ENCODE peak calls at places on chromosome 15, in nine cellular contexts. J is stimulated activated CD4-positive, alpha-beta T cell treated with anti-CD3 and anti-CD28 coated beads, Interleukin-2, amount 100 ng/mL, for 48 hours; Z is T1000; W is AG04450; Y is NCI-H1436; D is substantia nigra; E is activated T-cell treated with anti-CD3 and anti-CD28 coated beads for 48 hours; O is lower lobe of right lung; L is cardiac septum. P is an unnamed sample.
A peak's percentile ranks its signal among the peaks of the same experiment; 100 is the strongest.

GRCh38 chr15:23869391-23869790 is 182.3 kb upstream of the NDN start:
- DNase-seq in J (no peak), Z (no peak), W (no peak), Y (peak; percentile 47), D (no peak), E (no peak), O (peak; percentile 58), L (no peak), P (no peak)

GRCh38 chr15:100249096-100249815 is 92.5 kb downstream of the ADAMTS17 start:
- DNase-seq in J (no peak), Z (no peak), W (no peak), Y (no peak), D (no peak), E (no peak), O (no peak), L (peak; percentile 57), P (no peak)

GRCh38 chr15:73174171-73174570 is 121.9 kb downstream of the NEO1 start:
- DNase-seq in J (no peak), Z (no peak), W (no peak), Y (no peak), D (no peak), E (no peak), O (no peak), L (no peak), P (no peak)

GRCh38 chr15:37891754-37892368 is 42.6 kb upstream of the TMCO5A start:
- DNase-seq in J (no peak), Z (no peak), W (peak; percentile 37), Y (peak; percentile 28), D (no peak), E (no peak), O (no peak), L (no peak), P (no peak)

GRCh38 chr15:96102631-96103030 is 227.9 kb upstream of the NR2F2 start:
- DNase-seq in J (no peak), Z (no peak), W (no peak), Y (no peak), D (no peak), E (no peak), O (no peak), L (no peak), P (no peak)

GRCh38 chr15:90184119-90184785 is 16.9 kb upstream of the SEMA4B start:
- DNase-seq in J (peak; percentile 30), Z (peak; percentile 32), W (no peak), Y (peak; percentile 28), D (no peak), E (no peak), O (peak; percentile 86), L (peak; percentile 80), P (no peak)

GRCh38 chr15:67906382-67906781 is 66.5 kb upstream of the RNU6-1 start:
- DNase-seq in J (no peak), Z (no peak), W (no peak), Y (no peak), D (no peak), E (no peak), O (no peak), L (no peak), P (no peak)

GRCh38 chr15:50267577-50267976 is 2.1 kb upstream of the HDC start:
- DNase-seq in J (no peak), Z (no peak), W (no peak), Y (no peak), D (no peak), E (no peak), O (no peak), L (no peak), P (no peak)

GRCh38 chr15:87219650-87220615 is 1036.6 kb downstream of the NTRK3 start:
- DNase-seq in J (no peak), Z (peak; percentile 21), W (no peak), Y (no peak), D (no peak), E (no peak), O (no peak), L (no peak), P (no peak)

GRCh38 chr15:101145362-101145761 is 106.5 kb downstream of the CHSY1 start:
- DNase-seq in J (no peak), Z (no peak), W (no peak), Y (no peak), D (no peak), E (no peak), O (peak; percentile 15), L (no peak), P (no peak)

GRCh38 chr15:85504739-85505676 is 124.6 kb downstream of the AKAP13 start:
- DNase-seq in J (peak; percentile 59), Z (no peak), W (peak; percentile 24), Y (peak; percentile 32), D (no peak), E (peak; percentile 21), O (no peak), L (no peak), P (no peak)

GRCh38 chr15:52786436-52787122 is 3.6 kb downstream of the ONECUT1 start:
- DNase-seq in J (no peak), Z (no peak), W (no peak), Y (no peak), D (no peak), E (no peak), O (no peak), L (no peak), P (no peak)

GRCh38 chr15:101168463-101168824 is 83.4 kb downstream of the CHSY1 start:
- DNase-seq in J (no peak), Z (no peak), W (no peak), Y (no peak), D (no peak), E (no peak), O (no peak), L (no peak), P (no peak)

GRCh38 chr15:39300451-39301153 is 280.3 kb upstream of the THBS1 start:
- DNase-seq in J (no peak), Z (no peak), W (no peak), Y (no peak), D (no peak), E (no peak), O (no peak), L (no peak), P (no peak)

GRCh38 chr15:95368211-95368610 is 962.3 kb upstream of the NR2F2 start:
- DNase-seq in J (no peak), Z (no peak), W (no peak), Y (no peak), D (no peak), E (no peak), O (no peak), L (no peak), P (no peak)

GRCh38 chr15:78004919-78005634 is 72.4 kb downstream of the TBC1D2B start:
- DNase-seq in J (no peak), Z (no peak), W (peak; percentile 83), Y (no peak), D (peak; percentile 58), E (no peak), O (peak; percentile 77), L (peak; percentile 92), P (no peak)

GRCh38 chr15:61994216-61994615 is 66.0 kb downstream of the VPS13C start:
- DNase-seq in J (no peak), Z (no peak), W (peak; percentile 18), Y (no peak), D (no peak), E (no peak), O (no peak), L (no peak), P (no peak)

GRCh38 chr15:25056484-25057429 is 102.0 kb downstream of the SNRPN start:
- DNase-seq in J (no peak), Z (no peak), W (no peak), Y (no peak), D (no peak), E (no peak), O (no peak), L (peak; percentile 72), P (peak; percentile 69)

GRCh38 chr15:60020736-60021135 is 16.6 kb downstream of the FOXB1 start:
- DNase-seq in J (no peak), Z (no peak), W (no peak), Y (no peak), D (no peak), E (no peak), O (no peak), L (no peak), P (no peak)

GRCh38 chr15:62391565-62392262 is 226.6 kb upstream of the C2CD4B start:
- DNase-seq in J (peak; percentile 14), Z (peak; percentile 34), W (no peak), Y (no peak), D (peak; percentile 46), E (peak; percentile 29), O (peak; percentile 53), L (peak; percentile 77), P (peak; percentile 87)

GRCh38 chr15:39133201-39133600 is 447.7 kb upstream of the THBS1 start:
- DNase-seq in J (no peak), Z (no peak), W (peak; percentile 56), Y (no peak), D (no peak), E (no peak), O (no peak), L (no peak), P (no peak)

GRCh38 chr15:67411491-67411890 is 109.4 kb upstream of the C15orf61 start:
- DNase-seq in J (no peak), Z (no peak), W (no peak), Y (no peak), D (no peak), E (no peak), O (no peak), L (no peak), P (no peak)

GRCh38 chr15:29822685-29823459 is 604 bp upstream of the TJP1 start:
- DNase-seq in J (no peak), Z (peak; percentile 63), W (peak; percentile 48), Y (no peak), D (peak; percentile 78), E (no peak), O (peak; percentile 82), L (peak; percentile 82), P (no peak)

GRCh38 chr15:50250789-50251394 is 14.6 kb downstream of the HDC start:
- DNase-seq in J (no peak), Z (no peak), W (no peak), Y (no peak), D (no peak), E (no peak), O (no peak), L (no peak), P (no peak)